ENCODE peak calls at places on chromosomes 13 and 19, in seven cellular contexts. B is gastrocnemius medialis, O is IMR-90, D is tibial nerve, Z is heart right ventricle, F is HL-60, E is pancreas. N is an unnamed sample.

GRCh38 chr13:20495087-20496023 is 30.3 kb downstream of the CRYL1 start:
- DNase-seq in B (peak), O (peak), D (peak), Z (peak), F (peak), E (peak), N (peak)

GRCh38 chr13:21657538-21657937 is 13.3 kb upstream of the FGF9 start:
- DNase-seq in B (no peak), O (peak), D (no peak), Z (no peak), F (no peak), E (no peak), N (peak)

GRCh38 chr19:1261863-1262686 is 7.1 kb upstream of the CIRBP start:
- DNase-seq in B (no peak), O (peak), D (peak), Z (peak), F (no peak), E (peak), N (peak)

GRCh38 chr13:29568731-29569130 is 26.8 kb downstream of the SLC7A1 start:
- DNase-seq in B (no peak), O (no peak), D (no peak), Z (no peak), F (no peak), E (no peak), N (no peak)

GRCh38 chr13:36981156-36981743 is 17.9 kb downstream of the ALG5 start:
- DNase-seq in B (no peak), O (peak), D (no peak), Z (no peak), F (no peak), E (no peak), N (peak)

GRCh38 chr19:36420961-36421748 is 2.7 kb upstream of the ZFP82 start:
- DNase-seq in B (no peak), O (peak), D (no peak), Z (peak), F (no peak), E (no peak), N (peak)

GRCh38 chr19:51511353-51511752 is 9.8 kb upstream of the SIGLEC12 start:
- DNase-seq in B (no peak), O (no peak), D (no peak), Z (no peak), F (no peak), E (no peak), N (no peak)

GRCh38 chr19:3785464-3785937 is 680 bp downstream of the MATK start:
- DNase-seq in B (no peak), O (no peak), D (no peak), Z (no peak), F (peak), E (no peak), N (no peak)

GRCh38 chr13:77000475-77000874 is 8.6 kb downstream of the CLN5 start:
- DNase-seq in B (no peak), O (no peak), D (no peak), Z (no peak), F (no peak), E (no peak), N (peak)

GRCh38 chr19:610801-611505 is 21.3 kb downstream of the HCN2 start:
- DNase-seq in B (no peak), O (peak), D (peak), Z (peak), F (peak), E (no peak), N (no peak)

GRCh38 chr13:45361596-45362206 is 20.7 kb upstream of the TPT1 start:
- DNase-seq in B (no peak), O (peak), D (no peak), Z (no peak), F (no peak), E (no peak), N (peak)

GRCh38 chr19:55579766-55580621 is 654 bp downstream of the ZNF579 start:
- DNase-seq in B (no peak), O (peak), D (no peak), Z (peak), F (no peak), E (no peak), N (peak)

GRCh38 chr13:19266979-19267378 is 85.4 kb upstream of the TUBA3C start:
- DNase-seq in B (no peak), O (no peak), D (no peak), Z (no peak), F (no peak), E (no peak), N (no peak)

GRCh38 chr19:28488006-28488405 is 724.9 kb downstream of the UQCRFS1 start:
- DNase-seq in B (no peak), O (no peak), D (no peak), Z (no peak), F (no peak), E (no peak), N (no peak)

GRCh38 chr19:7691497-7691896 is 10.4 kb downstream of the FCER2 start:
- DNase-seq in B (no peak), O (no peak), D (no peak), Z (no peak), F (no peak), E (no peak), N (no peak)

GRCh38 chr19:53813996-53814395 is 10.1 kb downstream of the NLRP12 start:
- DNase-seq in B (no peak), O (peak), D (no peak), Z (no peak), F (no peak), E (no peak), N (peak)

GRCh38 chr13:111288276-111288675 is 32.2 kb upstream of the TEX29 start:
- DNase-seq in B (no peak), O (no peak), D (no peak), Z (no peak), F (no peak), E (no peak), N (no peak)

GRCh38 chr19:6457958-6458694 is 1.5 kb downstream of the SLC25A23 start:
- DNase-seq in B (no peak), O (no peak), D (no peak), Z (no peak), F (no peak), E (no peak), N (no peak)

GRCh38 chr19:18488403-18488723 is 33.5 kb downstream of the ELL start:
- DNase-seq in B (no peak), O (no peak), D (no peak), Z (no peak), F (no peak), E (no peak), N (peak)

GRCh38 chr13:79457948-79458347 is 23.0 kb upstream of the NDFIP2 start:
- DNase-seq in B (no peak), O (peak), D (no peak), Z (no peak), F (no peak), E (no peak), N (peak)

GRCh38 chr13:111049791-111050538 is 65.1 kb upstream of the ARHGEF7 start:
- DNase-seq in B (no peak), O (no peak), D (peak), Z (peak), F (no peak), E (no peak), N (peak)

GRCh38 chr19:48543121-48543710 is 8.8 kb upstream of the SULT2B1 start:
- DNase-seq in B (no peak), O (peak), D (no peak), Z (no peak), F (no peak), E (peak), N (peak)

GRCh38 chr19:14718522-14719113 is 28.8 kb downstream of the ZNF333 start:
- DNase-seq in B (no peak), O (no peak), D (no peak), Z (no peak), F (no peak), E (no peak), N (peak)

GRCh38 chr13:98476106-98476505 is 100.8 kb downstream of the STK24 start:
- DNase-seq in B (no peak), O (no peak), D (no peak), Z (no peak), F (no peak), E (no peak), N (no peak)

GRCh38 chr13:46756977-46757376 is 40.0 kb downstream of the ESD start:
- DNase-seq in B (no peak), O (peak), D (no peak), Z (no peak), F (no peak), E (no peak), N (peak)

GRCh38 chr19:33175886-33176669 is 18.1 kb upstream of the LRP3 start:
- DNase-seq in B (no peak), O (peak), D (no peak), Z (no peak), F (peak), E (peak), N (peak)

GRCh38 chr19:15331419-15332310 is 674 bp downstream of the BRD4 start:
- DNase-seq in B (peak), O (no peak), D (no peak), Z (peak), F (peak), E (peak), N (no peak)

GRCh38 chr13:110298221-110298565 is 8.8 kb downstream of the COL4A1 start:
- DNase-seq in B (no peak), O (no peak), D (no peak), Z (no peak), F (no peak), E (no peak), N (no peak)

GRCh38 chr19:40410030-40410389 is 3.2 kb downstream of the PRX start:
- DNase-seq in B (no peak), O (no peak), D (no peak), Z (no peak), F (no peak), E (no peak), N (no peak)

GRCh38 chr19:40411125-40411842 is 1.9 kb downstream of the PRX start:
- DNase-seq in B (peak), O (no peak), D (no peak), Z (peak), F (no peak), E (no peak), N (no peak)

GRCh38 chr19:40403262-40403984 is 9.8 kb downstream of the PRX start:
- DNase-seq in B (peak), O (peak), D (peak), Z (peak), F (peak), E (peak), N (peak)

GRCh38 chr19:40411958-40412499 is 1.1 kb downstream of the PRX start:
- DNase-seq in B (peak), O (no peak), D (no peak), Z (no peak), F (no peak), E (no peak), N (no peak)

GRCh38 chr19:40407714-40408600 is 5.2 kb downstream of the PRX start:
- DNase-seq in B (no peak), O (no peak), D (no peak), Z (no peak), F (peak), E (no peak), N (no peak)
- H3K4me3 ChIP-seq in B (no peak), O (no peak), D (no peak), Z (no peak), F (peak), E (no peak), N (no peak)

GRCh38 chr19:45650722-45651121 is 11.5 kb upstream of the EML2 start:
- DNase-seq in B (no peak), O (no peak), D (no peak), Z (no peak), F (no peak), E (no peak), N (no peak)

GRCh38 chr19:45659096-45659729 is 8.8 kb upstream of the GIPR start:
- DNase-seq in B (no peak), O (no peak), D (no peak), Z (no peak), F (no peak), E (no peak), N (no peak)

GRCh38 chr19:45653634-45654033 is 14.4 kb upstream of the GIPR start:
- DNase-seq in B (no peak), O (no peak), D (no peak), Z (no peak), F (no peak), E (no peak), N (no peak)

GRCh38 chr19:45657520-45658163 is 10.4 kb upstream of the GIPR start:
- DNase-seq in B (no peak), O (no peak), D (no peak), Z (no peak), F (no peak), E (no peak), N (no peak)

DNA sequence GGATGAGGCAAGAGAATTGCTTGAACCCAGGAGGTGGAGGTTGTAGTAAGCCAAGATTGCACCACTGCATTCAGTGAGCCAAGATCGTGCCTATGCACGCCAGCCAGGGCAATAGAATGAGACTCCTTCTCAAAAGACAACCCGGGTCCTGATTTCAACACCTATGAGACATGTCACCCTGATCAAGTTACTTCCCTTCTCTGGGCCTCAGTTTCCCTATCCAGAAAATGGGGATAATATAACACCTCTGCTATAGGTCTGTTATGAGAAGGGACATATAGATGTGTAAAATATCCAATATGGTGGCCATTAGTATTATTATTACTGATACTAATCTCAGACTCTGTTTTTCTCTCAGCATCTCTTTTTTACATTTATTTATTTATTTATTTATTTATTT is 12.9 kb upstream of the GIPR start:
- DNase-seq in B (no peak), O (no peak), D (no peak), Z (no peak), F (no peak), E (no peak), N (no peak)
- TF ChIP-seq CTCF in B (no peak), O (no peak), D (no peak), Z (no peak), F (no peak), E (no peak), N (no peak)

GRCh38 chr19:13104848-13105646 is 2.4 kb upstream of the LYL1 start:
- DNase-seq in B (no peak), O (no peak), D (no peak), Z (no peak), F (peak), E (no peak), N (no peak)

GRCh38 chr19:13103961-13104847 is 1.5 kb upstream of the LYL1 start:
- DNase-seq in B (no peak), O (no peak), D (no peak), Z (peak), F (peak), E (peak), N (no peak)

GRCh38 chr19:13102416-13102665 is 317 bp downstream of the LYL1 start:
- DNase-seq in B (no peak), O (no peak), D (no peak), Z (no peak), F (no peak), E (no peak), N (no peak)

GRCh38 chr19:13102666-13103584 is at the start of gene LYL1:
- DNase-seq in B (peak), O (no peak), D (no peak), Z (peak), F (peak), E (peak), N (peak)

DNA sequence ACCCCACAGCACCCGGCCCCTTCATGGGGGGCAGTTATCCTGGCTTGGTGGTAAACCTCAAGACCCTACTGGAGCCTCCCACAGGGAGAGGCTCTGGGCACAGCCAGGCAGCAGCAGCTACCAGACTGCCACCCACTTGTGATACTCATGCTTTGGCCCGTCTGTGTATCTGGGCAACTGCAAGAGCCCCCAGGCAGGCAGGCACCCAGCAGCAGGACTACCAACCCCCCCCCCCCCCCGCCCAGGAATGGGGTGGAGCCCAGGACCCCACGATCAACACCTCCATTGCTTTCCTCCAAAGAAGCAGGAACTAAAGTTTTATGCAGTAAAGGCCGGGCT is 896 bp upstream of the LYL1 start:
- DNase-seq in B (no peak), O (no peak), D (no peak), Z (no peak), F (peak), E (no peak), N (no peak)
- H3K4me3 ChIP-seq in B (no peak), O (no peak), D (no peak), Z (no peak), F (no peak), E (no peak), N (no peak)

GRCh38 chr19:47429140-47429793 is 9.9 kb upstream of the MEIS3 start:
- DNase-seq in B (no peak), O (no peak), D (no peak), Z (no peak), F (no peak), E (no peak), N (no peak)

GRCh38 chr19:47432499-47432898 is 13.2 kb upstream of the MEIS3 start:
- DNase-seq in B (no peak), O (no peak), D (no peak), Z (no peak), F (no peak), E (no peak), N (no peak)

GRCh38 chr19:47428177-47428894 is 9.0 kb upstream of the MEIS3 start:
- DNase-seq in B (peak), O (peak), D (peak), Z (peak), F (peak), E (peak), N (peak)

GRCh38 chr19:47432091-47432490 is 12.8 kb upstream of the MEIS3 start:
- DNase-seq in B (no peak), O (no peak), D (no peak), Z (no peak), F (no peak), E (no peak), N (no peak)

DNA sequence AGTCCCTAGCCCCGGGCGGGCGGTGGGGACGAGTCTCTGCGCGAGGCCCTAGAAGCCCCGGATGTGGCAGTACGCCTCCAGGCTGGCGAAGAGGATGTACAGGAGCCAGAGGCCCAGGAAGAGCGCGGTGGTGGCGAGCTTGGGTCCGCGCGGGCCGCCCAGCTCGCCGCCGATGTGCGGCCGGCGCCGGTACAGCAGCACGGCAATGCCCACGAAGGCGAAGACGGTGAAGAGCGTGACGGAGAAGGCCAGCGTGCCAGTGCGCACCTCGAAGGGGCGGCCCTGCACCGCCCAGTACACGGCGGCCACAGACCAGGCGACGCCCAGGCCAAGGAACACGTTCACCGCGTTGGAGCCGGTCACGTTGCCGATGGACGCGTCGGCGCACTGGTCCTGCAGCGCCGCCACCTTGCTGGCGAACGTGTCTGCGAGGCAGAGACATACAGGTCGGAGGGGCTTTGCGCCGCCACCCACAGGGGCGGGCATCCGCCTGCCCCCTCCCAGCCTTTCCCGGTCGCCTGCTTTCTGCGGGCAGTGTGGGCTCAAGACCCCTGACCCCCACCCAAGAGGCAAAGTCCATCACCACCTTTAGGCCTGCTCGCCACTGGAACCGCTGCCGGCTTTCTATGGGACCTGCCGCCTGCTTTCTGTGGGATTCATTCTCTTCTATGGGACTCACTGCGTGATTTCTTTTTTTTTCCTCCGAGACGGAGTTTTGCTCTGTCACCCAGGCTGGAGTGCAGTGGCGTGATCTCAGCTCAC is 10.9 kb upstream of the MEIS3 start:
- DNase-seq in B (no peak), O (peak), D (peak), Z (no peak), F (peak), E (no peak), N (peak)
- TF ChIP-seq CTCF in B (no peak), O (no peak), D (peak), Z (no peak), F (no peak), E (no peak), N (peak)

DNA sequence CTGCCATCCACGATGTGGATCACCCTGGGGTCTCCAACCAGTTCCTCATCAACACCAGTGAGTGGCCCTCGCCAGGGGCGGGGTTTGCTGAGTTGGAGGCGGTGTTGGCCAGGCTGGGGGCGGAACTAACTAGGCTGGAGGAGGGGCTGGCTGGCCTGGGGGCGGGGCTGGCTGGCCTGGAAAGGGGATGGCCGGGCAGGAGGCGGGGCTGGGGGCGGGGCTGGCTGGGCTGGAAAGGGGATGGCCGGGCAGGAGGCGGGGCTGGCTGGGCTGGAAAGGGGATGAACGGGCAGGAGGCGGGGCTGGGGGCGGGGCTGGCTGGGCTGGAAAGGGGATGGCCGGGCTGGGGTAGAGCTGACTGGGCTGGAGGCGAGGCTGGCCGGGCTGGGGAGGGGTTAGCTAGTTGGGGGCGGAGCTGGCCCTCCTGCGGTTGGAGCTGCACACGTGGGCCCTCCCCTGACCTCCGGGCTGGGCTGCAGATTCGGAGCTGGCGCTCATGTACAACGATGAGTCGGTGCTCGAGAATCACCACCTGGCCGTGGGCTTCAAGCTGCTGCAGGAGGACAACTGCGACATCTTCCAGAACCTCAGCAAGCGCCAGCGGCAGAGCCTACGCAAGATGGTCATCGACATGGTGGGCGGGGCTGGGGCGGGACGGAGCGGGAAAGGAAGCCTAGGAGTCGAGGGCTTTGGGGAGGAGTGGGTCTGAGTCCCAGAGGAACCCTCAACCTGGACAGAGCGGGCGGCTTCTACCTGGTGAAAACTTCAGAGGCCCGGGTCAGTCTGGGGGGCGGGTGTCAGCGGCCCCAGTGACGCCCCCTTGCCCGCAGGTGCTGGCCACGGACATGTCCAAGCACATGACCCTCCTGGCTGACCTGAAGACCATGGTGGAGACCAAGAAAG is 41.0 kb downstream of the PDE4A start:
- DNase-seq in B (peak), O (peak), D (peak), Z (peak), F (peak), E (peak), N (peak)
- H3K4me3 ChIP-seq in B (peak), O (peak), D (peak), Z (peak), F (peak), E (no peak), N (peak)

N was measured in fibroblast of the aortic adventitia.